ENCODE peak calls at places on chromosomes 1 and 21, in ten cellular contexts. One of them, this sample, is unnamed.

GRCh38 chr1:34984435-34985062 is 598 bp downstream of the TMEM35B start:
- DNase-seq in lung: peak
- DNase-seq in CD4-positive, alpha-beta T cell: no peak
- DNase-seq in breast epithelium: no peak
- DNase-seq in heart right ventricle: peak
- DNase-seq in heart left ventricle: no peak
- DNase-seq in A549: no peak
- DNase-seq in CD4-positive, CD25-positive, alpha-beta regulatory T cell: peak
- DNase-seq in lower lobe of right lung: peak
- DNase-seq in tibial artery: peak
- DNase-seq in this sample: no peak

GRCh38 chr21:42535602-42536171 is 22.0 kb downstream of the SLC37A1 start:
- DNase-seq in lung: no peak
- DNase-seq in A549: no peak
- DNase-seq in CD4-positive, alpha-beta T cell: no peak
- DNase-seq in heart left ventricle: peak
- DNase-seq in lower lobe of right lung: peak
- DNase-seq in tibial artery: no peak
- DNase-seq in breast epithelium: no peak
- DNase-seq in heart right ventricle: no peak
- DNase-seq in CD4-positive, CD25-positive, alpha-beta regulatory T cell: no peak
- DNase-seq in this sample: no peak

GRCh38 chr1:198907423-198907746 is 268.5 kb downstream of the PTPRC start:
- DNase-seq in heart right ventricle: no peak
- DNase-seq in breast epithelium: no peak
- DNase-seq in A549: no peak
- DNase-seq in lower lobe of right lung: no peak
- DNase-seq in heart left ventricle: no peak
- DNase-seq in CD4-positive, CD25-positive, alpha-beta regulatory T cell: no peak
- DNase-seq in lung: no peak
- DNase-seq in tibial artery: no peak
- DNase-seq in CD4-positive, alpha-beta T cell: no peak
- DNase-seq in this sample: no peak

GRCh38 chr1:37661401-37661800 is 26.7 kb upstream of the RSPO1 start:
- DNase-seq in CD4-positive, CD25-positive, alpha-beta regulatory T cell: no peak
- DNase-seq in heart right ventricle: no peak
- DNase-seq in A549: no peak
- DNase-seq in lower lobe of right lung: no peak
- DNase-seq in tibial artery: no peak
- DNase-seq in breast epithelium: peak
- DNase-seq in CD4-positive, alpha-beta T cell: no peak
- DNase-seq in lung: no peak
- DNase-seq in heart left ventricle: no peak
- DNase-seq in this sample: no peak

GRCh38 chr1:74402873-74403272 is 109.5 kb downstream of the LRRC53 start:
- DNase-seq in lung: no peak
- DNase-seq in heart right ventricle: no peak
- DNase-seq in A549: no peak
- DNase-seq in breast epithelium: no peak
- DNase-seq in CD4-positive, CD25-positive, alpha-beta regulatory T cell: no peak
- DNase-seq in lower lobe of right lung: no peak
- DNase-seq in heart left ventricle: no peak
- DNase-seq in CD4-positive, alpha-beta T cell: no peak
- DNase-seq in tibial artery: no peak
- DNase-seq in this sample: no peak

GRCh38 chr1:31510853-31511789 is 65.2 kb upstream of the TINAGL1 start:
- DNase-seq in breast epithelium: peak
- DNase-seq in heart right ventricle: no peak
- DNase-seq in CD4-positive, alpha-beta T cell: no peak
- DNase-seq in CD4-positive, CD25-positive, alpha-beta regulatory T cell: no peak
- DNase-seq in lung: no peak
- DNase-seq in tibial artery: no peak
- DNase-seq in A549: no peak
- DNase-seq in lower lobe of right lung: no peak
- DNase-seq in heart left ventricle: no peak
- DNase-seq in this sample: no peak

GRCh38 chr1:166167395-166167922 is 658 bp upstream of the FAM78B start:
- DNase-seq in heart left ventricle: no peak
- DNase-seq in lower lobe of right lung: no peak
- DNase-seq in tibial artery: no peak
- DNase-seq in CD4-positive, alpha-beta T cell: no peak
- DNase-seq in heart right ventricle: no peak
- DNase-seq in breast epithelium: no peak
- DNase-seq in A549: no peak
- DNase-seq in CD4-positive, CD25-positive, alpha-beta regulatory T cell: no peak
- DNase-seq in lung: no peak
- DNase-seq in this sample: no peak

GRCh38 chr1:81600363-81600762 is 200.4 kb upstream of the ADGRL2 start:
- DNase-seq in lower lobe of right lung: no peak
- DNase-seq in heart left ventricle: no peak
- DNase-seq in tibial artery: no peak
- DNase-seq in lung: no peak
- DNase-seq in CD4-positive, CD25-positive, alpha-beta regulatory T cell: no peak
- DNase-seq in A549: no peak
- DNase-seq in breast epithelium: no peak
- DNase-seq in CD4-positive, alpha-beta T cell: no peak
- DNase-seq in heart right ventricle: no peak
- DNase-seq in this sample: no peak

GRCh38 chr1:161158316-161159016 is 834 bp upstream of the USP21 start:
- DNase-seq in breast epithelium: no peak
- DNase-seq in CD4-positive, CD25-positive, alpha-beta regulatory T cell: no peak
- DNase-seq in heart left ventricle: no peak
- DNase-seq in tibial artery: no peak
- DNase-seq in CD4-positive, alpha-beta T cell: no peak
- DNase-seq in lung: no peak
- DNase-seq in lower lobe of right lung: no peak
- DNase-seq in A549: no peak
- DNase-seq in heart right ventricle: no peak
- DNase-seq in this sample: no peak

GRCh38 chr1:227738820-227739219 is 3.6 kb downstream of the SNAP47 start:
- DNase-seq in lower lobe of right lung: no peak
- DNase-seq in heart right ventricle: no peak
- DNase-seq in heart left ventricle: no peak
- DNase-seq in tibial artery: no peak
- DNase-seq in CD4-positive, CD25-positive, alpha-beta regulatory T cell: no peak
- DNase-seq in breast epithelium: no peak
- DNase-seq in A549: no peak
- DNase-seq in lung: no peak
- DNase-seq in CD4-positive, alpha-beta T cell: no peak
- DNase-seq in this sample: no peak

GRCh38 chr1:95010158-95010557 is 62.6 kb downstream of the ALG14 start:
- DNase-seq in CD4-positive, alpha-beta T cell: no peak
- DNase-seq in heart left ventricle: no peak
- DNase-seq in breast epithelium: no peak
- DNase-seq in lower lobe of right lung: no peak
- DNase-seq in heart right ventricle: no peak
- DNase-seq in A549: no peak
- DNase-seq in lung: no peak
- DNase-seq in tibial artery: no peak
- DNase-seq in CD4-positive, CD25-positive, alpha-beta regulatory T cell: no peak
- DNase-seq in this sample: no peak

GRCh38 chr1:154190550-154190949 is 1.4 kb downstream of the TPM3 start:
- DNase-seq in heart right ventricle: no peak
- DNase-seq in lower lobe of right lung: no peak
- DNase-seq in breast epithelium: peak
- DNase-seq in heart left ventricle: no peak
- DNase-seq in A549: no peak
- DNase-seq in CD4-positive, alpha-beta T cell: no peak
- DNase-seq in CD4-positive, CD25-positive, alpha-beta regulatory T cell: no peak
- DNase-seq in tibial artery: no peak
- DNase-seq in lung: no peak
- DNase-seq in this sample: no peak

GRCh38 chr1:154183045-154183968 is 8.6 kb downstream of the TPM3 start:
- DNase-seq in heart left ventricle: peak
- DNase-seq in heart right ventricle: peak
- DNase-seq in A549: peak
- DNase-seq in breast epithelium: peak
- DNase-seq in lower lobe of right lung: peak
- DNase-seq in CD4-positive, alpha-beta T cell: peak
- DNase-seq in CD4-positive, CD25-positive, alpha-beta regulatory T cell: peak
- DNase-seq in lung: peak
- DNase-seq in tibial artery: peak
- DNase-seq in this sample: peak

GRCh38 chr1:154186177-154186576 is 5.7 kb downstream of the TPM3 start:
- DNase-seq in CD4-positive, CD25-positive, alpha-beta regulatory T cell: peak
- DNase-seq in breast epithelium: peak
- DNase-seq in tibial artery: no peak
- DNase-seq in lower lobe of right lung: peak
- DNase-seq in heart right ventricle: no peak
- DNase-seq in A549: peak
- DNase-seq in lung: peak
- DNase-seq in CD4-positive, alpha-beta T cell: peak
- DNase-seq in heart left ventricle: no peak
- DNase-seq in this sample: no peak

GRCh38 chr1:154182342-154183044 is 9.4 kb downstream of the TPM3 start:
- DNase-seq in lower lobe of right lung: peak
- DNase-seq in CD4-positive, CD25-positive, alpha-beta regulatory T cell: peak
- DNase-seq in CD4-positive, alpha-beta T cell: peak
- DNase-seq in A549: peak
- DNase-seq in heart right ventricle: peak
- DNase-seq in lung: peak
- DNase-seq in heart left ventricle: peak
- DNase-seq in tibial artery: peak
- DNase-seq in breast epithelium: peak
- DNase-seq in this sample: peak

DNA sequence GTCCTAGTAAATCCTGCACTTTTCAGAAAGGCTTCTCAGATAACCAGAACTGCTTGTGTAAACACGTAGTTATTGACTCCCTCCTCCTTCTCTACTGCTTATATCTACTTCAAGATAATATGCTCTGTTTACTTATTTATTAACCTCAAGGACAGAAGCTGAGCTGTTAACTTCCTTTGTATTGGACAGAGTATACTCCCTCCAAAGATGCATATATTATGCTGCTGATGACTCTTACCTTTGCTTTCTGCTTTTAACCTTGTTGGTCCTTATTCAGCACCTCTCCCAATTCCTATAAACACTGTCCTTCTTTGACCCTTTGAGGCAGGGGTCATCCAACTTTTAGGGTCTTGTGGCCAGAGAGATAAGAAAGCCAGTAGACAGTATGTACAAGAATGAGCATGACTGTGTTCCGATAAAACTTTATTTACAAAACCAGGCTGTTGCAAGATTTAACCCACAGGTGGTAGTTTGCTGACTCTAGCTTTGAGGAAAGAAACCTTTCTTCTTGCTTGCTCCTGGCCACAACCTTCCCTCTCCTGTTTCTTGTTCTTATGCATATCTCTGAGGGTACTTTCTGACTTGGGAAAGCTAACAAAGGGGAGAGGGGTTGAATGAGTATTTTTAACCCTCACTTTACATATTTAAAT is 4.9 kb downstream of the TPM3 start:
- DNase-seq in lower lobe of right lung: no peak
- DNase-seq in CD4-positive, CD25-positive, alpha-beta regulatory T cell: no peak
- DNase-seq in lung: no peak
- DNase-seq in A549: no peak
- DNase-seq in heart left ventricle: no peak
- DNase-seq in heart right ventricle: no peak
- DNase-seq in CD4-positive, alpha-beta T cell: no peak
- DNase-seq in tibial artery: no peak
- DNase-seq in breast epithelium: no peak
- DNase-seq in this sample: no peak
- H3K27ac ChIP-seq in lower lobe of right lung: no peak
- H3K27ac ChIP-seq in CD4-positive, CD25-positive, alpha-beta regulatory T cell: no peak
- H3K27ac ChIP-seq in lung: no peak
- H3K27ac ChIP-seq in A549: no peak
- H3K27ac ChIP-seq in heart left ventricle: no peak
- H3K27ac ChIP-seq in heart right ventricle: no peak
- H3K27ac ChIP-seq in CD4-positive, alpha-beta T cell: no peak
- H3K27ac ChIP-seq in tibial artery: no peak
- H3K27ac ChIP-seq in breast epithelium: no peak
- H3K27ac ChIP-seq in this sample: no peak

GRCh38 chr1:180154003-180154324 is 705 bp upstream of the QSOX1 start:
- DNase-seq in lower lobe of right lung: no peak
- DNase-seq in heart right ventricle: no peak
- DNase-seq in lung: no peak
- DNase-seq in breast epithelium: no peak
- DNase-seq in heart left ventricle: no peak
- DNase-seq in tibial artery: no peak
- DNase-seq in CD4-positive, alpha-beta T cell: no peak
- DNase-seq in CD4-positive, CD25-positive, alpha-beta regulatory T cell: no peak
- DNase-seq in A549: no peak
- DNase-seq in this sample: no peak
- H3K27ac ChIP-seq in lower lobe of right lung: peak
- H3K27ac ChIP-seq in heart right ventricle: peak
- H3K27ac ChIP-seq in lung: peak
- H3K27ac ChIP-seq in breast epithelium: peak
- H3K27ac ChIP-seq in heart left ventricle: peak
- H3K27ac ChIP-seq in tibial artery: peak
- H3K27ac ChIP-seq in CD4-positive, alpha-beta T cell: no peak
- H3K27ac ChIP-seq in CD4-positive, CD25-positive, alpha-beta regulatory T cell: peak
- H3K27ac ChIP-seq in A549: peak
- H3K27ac ChIP-seq in this sample: peak

GRCh38 chr1:25795955-25796806 is 3.8 kb upstream of the SELENON start:
- DNase-seq in CD4-positive, CD25-positive, alpha-beta regulatory T cell: no peak
- DNase-seq in lung: peak
- DNase-seq in tibial artery: no peak
- DNase-seq in lower lobe of right lung: peak
- DNase-seq in heart right ventricle: no peak
- DNase-seq in A549: no peak
- DNase-seq in breast epithelium: peak
- DNase-seq in CD4-positive, alpha-beta T cell: peak
- DNase-seq in heart left ventricle: no peak
- DNase-seq in this sample: no peak
- H3K27ac ChIP-seq in CD4-positive, CD25-positive, alpha-beta regulatory T cell: peak
- H3K27ac ChIP-seq in lung: peak
- H3K27ac ChIP-seq in tibial artery: no peak
- H3K27ac ChIP-seq in lower lobe of right lung: peak
- H3K27ac ChIP-seq in heart right ventricle: peak
- H3K27ac ChIP-seq in A549: no peak
- H3K27ac ChIP-seq in breast epithelium: peak
- H3K27ac ChIP-seq in CD4-positive, alpha-beta T cell: peak
- H3K27ac ChIP-seq in heart left ventricle: peak
- H3K27ac ChIP-seq in this sample: no peak

GRCh38 chr1:9434247-9434646 is 105.0 kb upstream of the SLC25A33 start:
- DNase-seq in CD4-positive, alpha-beta T cell: no peak
- DNase-seq in lower lobe of right lung: no peak
- DNase-seq in heart left ventricle: no peak
- DNase-seq in heart right ventricle: no peak
- DNase-seq in A549: no peak
- DNase-seq in lung: no peak
- DNase-seq in breast epithelium: no peak
- DNase-seq in tibial artery: no peak
- DNase-seq in CD4-positive, CD25-positive, alpha-beta regulatory T cell: no peak
- DNase-seq in this sample: no peak
- H3K27ac ChIP-seq in CD4-positive, alpha-beta T cell: no peak
- H3K27ac ChIP-seq in lower lobe of right lung: no peak
- H3K27ac ChIP-seq in heart left ventricle: no peak
- H3K27ac ChIP-seq in heart right ventricle: peak
- H3K27ac ChIP-seq in A549: peak
- H3K27ac ChIP-seq in lung: no peak
- H3K27ac ChIP-seq in breast epithelium: peak
- H3K27ac ChIP-seq in tibial artery: peak
- H3K27ac ChIP-seq in CD4-positive, CD25-positive, alpha-beta regulatory T cell: no peak
- H3K27ac ChIP-seq in this sample: no peak